ENCODE peak calls at places on chromosomes 12 and 14, in nine cellular contexts. B is CD4-positive, CD25-positive, alpha-beta regulatory T cell; A is T follicular helper cell; M is IMR-90; V is activated CD4-positive, alpha-beta T cell treated with anti-CD3 and anti-CD28 coated beads, Interleukin-2, amount 10 ng/mL, durations not matched to agents 24 days and 14 days; U is stimulated activated CD8-positive, alpha-beta memory T cell treated with anti-CD3 and anti-CD28 coated beads, Interleukin-12 subunit alpha, Interleukin-12 subunit beta, amount 100 ng/mL, for 1 hour; G is GM10248; P is HuH-7; Q is dorsolateral prefrontal cortex. X is an unnamed sample.

GRCh38 chr14:22179190-22179589 is 409.8 kb downstream of the DAD1 start:
- DNase-seq in A (no peak), U (no peak), V (no peak), G (no peak), P (no peak), B (no peak), Q (no peak), M (peak), X (no peak)

GRCh38 chr12:42010715-42011114 is 134.0 kb downstream of the GXYLT1 start:
- DNase-seq in B (no peak), Q (no peak), U (no peak), M (no peak), G (no peak), P (no peak), A (no peak), V (no peak), X (no peak)

GRCh38 chr12:85277900-85278597 is 2.0 kb upstream of the ALX1 start:
- DNase-seq in U (no peak), M (no peak), P (no peak), B (no peak), Q (no peak), G (no peak), V (no peak), A (no peak), X (no peak)

GRCh38 chr12:125280482-125281377 is 215.5 kb downstream of the AACS start:
- DNase-seq in B (no peak), U (no peak), G (no peak), P (no peak), V (no peak), A (no peak), M (no peak), Q (no peak), X (no peak)

GRCh38 chr14:63478437-63478852 is 64.7 kb downstream of the PPP2R5E start:
- DNase-seq in Q (no peak), A (no peak), G (peak), B (no peak), P (no peak), U (no peak), V (peak), M (no peak), X (peak)

GRCh38 chr12:49301759-49302158 is 6.8 kb downstream of the PRPH start:
- DNase-seq in A (no peak), U (no peak), M (no peak), B (no peak), Q (no peak), V (peak), G (peak), P (no peak), X (no peak)

GRCh38 chr12:58033831-58034230 is 92.5 kb downstream of the ATP23 start:
- DNase-seq in U (no peak), V (no peak), Q (no peak), A (no peak), M (no peak), P (no peak), B (no peak), G (no peak), X (no peak)

GRCh38 chr12:118015306-118015705 is 1.2 kb upstream of the RFC5 start:
- DNase-seq in G (no peak), P (no peak), B (no peak), A (no peak), Q (no peak), M (no peak), U (no peak), V (no peak), X (no peak)

GRCh38 chr12:85834378-85834777 is 1.8 kb downstream of the RASSF9 start:
- DNase-seq in P (no peak), A (no peak), G (no peak), U (no peak), Q (no peak), B (no peak), V (no peak), M (no peak), X (no peak)

GRCh38 chr12:107801150-107801549 is 26.6 kb downstream of the ASCL4 start:
- DNase-seq in G (no peak), P (no peak), U (no peak), A (no peak), V (no peak), B (no peak), M (peak), Q (no peak), X (no peak)

GRCh38 chr12:27900920-27901879 is 71.3 kb downstream of the PTHLH start:
- DNase-seq in G (no peak), B (no peak), V (peak), P (no peak), M (no peak), A (no peak), Q (no peak), U (no peak), X (no peak)

GRCh38 chr14:73759183-73759713 is 45.1 kb upstream of the PNMA1 start:
- DNase-seq in V (peak), U (no peak), Q (peak), G (no peak), B (peak), M (peak), A (peak), P (no peak), X (peak)

GRCh38 chr14:67665886-67666285 is 8.5 kb downstream of the VTI1B start:
- DNase-seq in G (no peak), V (no peak), B (no peak), M (peak), A (no peak), Q (no peak), U (no peak), P (no peak), X (no peak)

GRCh38 chr12:94329366-94329765 is 130.3 kb downstream of the CEP83 start:
- DNase-seq in G (no peak), Q (no peak), V (no peak), M (no peak), P (no peak), U (no peak), B (no peak), A (no peak), X (no peak)

GRCh38 chr14:47186491-47186890 is 488.9 kb downstream of the MDGA2 start:
- DNase-seq in V (no peak), M (no peak), P (no peak), Q (no peak), U (no peak), G (no peak), B (no peak), A (no peak), X (no peak)

GRCh38 chr14:61226015-61226654 is 55.0 kb downstream of the TMEM30B start:
- DNase-seq in M (peak), G (no peak), A (no peak), P (no peak), V (no peak), U (no peak), Q (no peak), B (no peak), X (no peak)

GRCh38 chr12:60227916-60228315 is 632.1 kb downstream of the SLC16A7 start:
- DNase-seq in B (no peak), V (no peak), U (no peak), Q (no peak), G (no peak), A (no peak), M (no peak), P (no peak), X (no peak)

GRCh38 chr12:64652346-64652745 is 42.1 kb downstream of the RASSF3 start:
- DNase-seq in M (no peak), V (no peak), G (no peak), A (no peak), U (no peak), P (no peak), Q (no peak), B (no peak), X (no peak)

GRCh38 chr12:88325076-88325827 is 183.1 kb downstream of the TMTC3 start:
- DNase-seq in B (no peak), P (no peak), M (peak), V (no peak), U (no peak), G (no peak), Q (no peak), A (no peak), X (no peak)

GRCh38 chr12:58425481-58426392 is 484.4 kb downstream of the ATP23 start:
- DNase-seq in A (no peak), P (peak), U (no peak), V (peak), G (peak), M (peak), B (no peak), Q (no peak), X (peak)

GRCh38 chr12:1517007-1517406 is 77.4 kb downstream of the FBXL14 start:
- DNase-seq in M (peak), B (no peak), Q (no peak), A (no peak), U (no peak), G (no peak), V (no peak), P (no peak), X (no peak)

GRCh38 chr12:103401421-103401820 is 94.3 kb downstream of the C12orf42 start:
- DNase-seq in V (no peak), A (no peak), Q (no peak), B (no peak), G (no peak), P (peak), U (no peak), M (no peak), X (no peak)

GRCh38 chr12:132710062-132710421 is 600 bp upstream of the PGAM5 start:
- DNase-seq in U (no peak), P (no peak), B (no peak), G (no peak), V (no peak), A (no peak), Q (no peak), M (no peak), X (no peak)

GRCh38 chr14:35858521-35859209 is 32.5 kb downstream of the BRMS1L start:
- DNase-seq in V (no peak), B (no peak), Q (no peak), A (no peak), U (no peak), M (peak), G (no peak), P (no peak), X (no peak)

GRCh38 chr12:128853321-128854197 is at the start of gene GLT1D1:
- DNase-seq in G (peak), B (no peak), U (no peak), A (no peak), Q (peak), V (no peak), M (no peak), P (no peak), X (no peak)